ENCODE peak calls at places on chromosomes 4 and X, in ten cellular contexts. B is nephron progenitor cell, W is HFF-Myc, N is anterior cingulate cortex, C is endodermal cell, J is Daoy, T is SW 1271, A is PC-3, I is NCI-H1092, G is GM04504. Q is an unnamed sample.

GRCh38 chr4:92599044-92599443 is 295.3 kb downstream of the GRID2 start:
- DNase-seq in C (no peak), N (no peak), I (no peak), A (peak; percentile 78), B (no peak), T (no peak), W (no peak), G (no peak), J (no peak), Q (peak; percentile 96)

GRCh38 chr4:107989162-107989536 is 540 bp upstream of the HADH start:
- DNase-seq in B (no peak), G (no peak), A (no peak), N (no peak), C (no peak), W (no peak), T (no peak), I (no peak), J (no peak), Q (no peak)

GRCh38 chr4:177596991-177597390 is 154.8 kb upstream of the AGA start:
- DNase-seq in J (no peak), I (no peak), G (no peak), B (no peak), C (no peak), A (no peak), N (no peak), T (no peak), W (no peak), Q (no peak)

GRCh38 chr4:10856271-10856670 is 171.7 kb upstream of the CLNK start:
- DNase-seq in A (no peak), I (no peak), J (no peak), C (no peak), T (no peak), G (no peak), B (no peak), W (no peak), N (no peak), Q (no peak)

GRCh38 chrX:6448003-6448402 is 86.9 kb downstream of the VCX3A start:
- DNase-seq in A (no peak), B (no peak), W (no peak), G (no peak), J (no peak), C (no peak), T (no peak), I (no peak), N (peak; percentile 0), Q (no peak)

GRCh38 chr4:3484057-3484973 is 21.2 kb downstream of the DOK7 start:
- DNase-seq in N (no peak), C (no peak), T (no peak), W (no peak), B (no peak), J (no peak), I (no peak), A (peak; percentile 70), G (peak; percentile 4), Q (no peak)

GRCh38 chrX:49308604-49309269 is 5.3 kb downstream of the GAGE10 start:
- DNase-seq in J (peak; percentile 38), A (no peak), I (no peak), T (no peak), C (no peak), B (no peak), G (no peak), N (no peak), W (no peak), Q (no peak)

GRCh38 chrX:44898411-44899221 is 25.6 kb downstream of the KDM6A start:
- DNase-seq in C (peak; percentile 48), T (no peak), W (no peak), G (no peak), B (no peak), A (no peak), I (no peak), N (no peak), J (no peak), Q (no peak)

GRCh38 chr4:73589261-73589847 is 30.9 kb downstream of the RASSF6 start:
- DNase-seq in T (no peak), N (no peak), J (no peak), A (peak; percentile 52), W (peak; percentile 37), B (no peak), C (no peak), I (no peak), G (peak; percentile 64), Q (no peak)

GRCh38 chr4:187108846-187109245 is 385.2 kb upstream of the FAT1 start:
- DNase-seq in G (no peak), J (no peak), B (no peak), T (no peak), I (no peak), N (no peak), A (no peak), W (no peak), C (no peak), Q (no peak)

GRCh38 chrX:107574054-107574683 is 54.1 kb upstream of the PRPS1 start:
- DNase-seq in G (no peak), C (no peak), J (peak; percentile 48), W (no peak), I (no peak), T (no peak), A (peak; percentile 84), B (no peak), N (no peak), Q (no peak)

GRCh38 chr4:182826391-182826790 is 90.8 kb downstream of the DCTD start:
- DNase-seq in T (no peak), N (no peak), J (no peak), W (no peak), B (peak; percentile 23), A (no peak), C (no peak), I (no peak), G (no peak), Q (no peak)

GRCh38 chrX:2846992-2847391 is 18.3 kb downstream of the GYG2 start:
- DNase-seq in J (no peak), C (peak; percentile 28), T (no peak), A (peak; percentile 21), I (no peak), B (no peak), W (no peak), N (no peak), G (no peak), Q (no peak)

GRCh38 chrX:38112566-38112965 is 106.2 kb downstream of the SYTL5 start:
- DNase-seq in G (no peak), A (no peak), W (no peak), N (no peak), B (no peak), J (no peak), C (no peak), T (no peak), I (peak; percentile 6), Q (no peak)

GRCh38 chr4:159308571-159309340 is 205.9 kb downstream of the RAPGEF2 start:
- DNase-seq in T (no peak), I (no peak), C (no peak), A (peak; percentile 56), B (no peak), N (no peak), W (no peak), G (no peak), J (no peak), Q (no peak)

GRCh38 chr4:181261279-181261678 is 981.9 kb upstream of the TENM3 start:
- DNase-seq in T (no peak), I (no peak), A (no peak), J (peak; percentile 9), W (no peak), B (no peak), G (no peak), N (no peak), C (peak; percentile 69), Q (no peak)

GRCh38 chrX:101904996-101905395 is 26.8 kb downstream of the ZMAT1 start:
- DNase-seq in I (no peak), C (no peak), A (peak; percentile 1), B (no peak), J (no peak), W (no peak), G (no peak), T (no peak), N (no peak), Q (no peak)

GRCh38 chr4:108272566-108272965 is 103.8 kb upstream of the LEF1 start:
- DNase-seq in C (no peak), I (no peak), B (no peak), N (no peak), W (no peak), T (no peak), J (peak; percentile 46), G (no peak), A (peak; percentile 12), Q (no peak)

GRCh38 chr4:54004463-54004862 is 59.9 kb downstream of the CHIC2 start:
- DNase-seq in C (no peak), W (no peak), I (no peak), A (no peak), G (no peak), T (no peak), J (no peak), N (no peak), B (no peak), Q (no peak)

GRCh38 chr4:66193487-66193886 is 523.2 kb upstream of the EPHA5 start:
- DNase-seq in G (no peak), N (no peak), I (no peak), A (no peak), J (no peak), B (no peak), T (no peak), C (no peak), W (no peak), Q (no peak)

GRCh38 chr4:2783790-2784189 is 9.1 kb upstream of the SH3BP2 start:
- DNase-seq in C (no peak), I (no peak), B (no peak), W (no peak), G (no peak), A (no peak), J (no peak), N (no peak), T (no peak), Q (no peak)

GRCh38 chr4:84151574-84151973 is 347.5 kb downstream of the NKX6-1 start:
- DNase-seq in W (no peak), G (no peak), J (no peak), T (no peak), B (no peak), A (peak; percentile 44), I (no peak), C (no peak), N (no peak), Q (no peak)